ENCODE peak calls at places on chromosomes 11 and 22, in nine cellular contexts. V is body of pancreas, K is cardiac fibroblast, J is WERI-Rb-1, O is HFFc6, P is choroid plexus epithelial cell, D is pancreas, F is tibial artery, E is endothelial cell. R is an unnamed sample.

GRCh38 chr11:29319231-29319630 is 697.6 kb downstream of the KCNA4 start:
- DNase-seq in K (peak), O (no peak), E (no peak), D (no peak), V (no peak), J (no peak), F (no peak), P (no peak), R (no peak)

GRCh38 chr22:43008921-43009320 is 6.0 kb downstream of the PACSIN2 start:
- DNase-seq in O (no peak), E (no peak), D (no peak), V (no peak), F (no peak), J (no peak), P (no peak), K (no peak), R (no peak)

GRCh38 chr11:12674936-12675696 is 895 bp downstream of the TEAD1 start:
- DNase-seq in K (peak), V (peak), P (no peak), J (no peak), D (peak), E (peak), O (no peak), F (peak), R (no peak)

GRCh38 chr11:123111465-123111864 is 49.5 kb upstream of the HSPA8 start:
- DNase-seq in D (no peak), J (no peak), K (peak), F (no peak), P (peak), O (peak), V (no peak), E (no peak), R (no peak)

GRCh38 chr11:95364324-95365295 is 133.6 kb upstream of the SESN3 start:
- DNase-seq in J (no peak), P (peak), F (no peak), D (no peak), K (peak), V (no peak), E (no peak), O (no peak), R (no peak)

GRCh38 chr11:32315121-32315520 is 120.2 kb downstream of the WT1 start:
- DNase-seq in P (no peak), O (no peak), F (no peak), E (no peak), V (no peak), J (no peak), K (no peak), D (no peak), R (no peak)

GRCh38 chr11:34356576-34356917 is 1.3 kb downstream of the ABTB2 start:
- DNase-seq in P (peak), D (no peak), F (peak), K (peak), J (no peak), O (peak), E (peak), V (peak), R (no peak)

GRCh38 chr11:71293961-71294782 is 41.8 kb upstream of the SHANK2 start:
- DNase-seq in E (no peak), P (no peak), O (no peak), J (no peak), F (no peak), K (no peak), V (no peak), D (no peak), R (no peak)

GRCh38 chr11:66268953-66269906 is 791 bp downstream of the RAB1B start:
- DNase-seq in O (peak), K (peak), P (peak), V (peak), J (peak), E (no peak), F (no peak), D (peak), R (no peak)

GRCh38 chr22:25837288-25837900 is 95.4 kb downstream of the MYO18B start:
- DNase-seq in O (no peak), V (no peak), J (no peak), E (no peak), D (no peak), P (no peak), K (no peak), F (no peak), R (no peak)

GRCh38 chr11:121927789-121928188 is 188.2 kb downstream of the BLID start:
- DNase-seq in O (no peak), E (no peak), P (no peak), D (no peak), J (no peak), V (no peak), K (no peak), F (no peak), R (no peak)

GRCh38 chr22:47422736-47423135 is 660.3 kb downstream of the TBC1D22A start:
- DNase-seq in P (no peak), V (no peak), O (no peak), J (no peak), F (no peak), K (no peak), E (no peak), D (no peak), R (no peak)

GRCh38 chr11:61627831-61628753 is 47.2 kb upstream of the SYT7 start:
- DNase-seq in O (peak), K (peak), V (peak), P (peak), E (peak), F (peak), J (peak), D (peak), R (peak)

GRCh38 chr11:47342854-47343253 is 9.6 kb downstream of the MYBPC3 start:
- DNase-seq in F (no peak), E (no peak), J (no peak), P (no peak), D (no peak), O (no peak), V (no peak), K (no peak), R (no peak)

GRCh38 chr22:22031571-22031970 is 49.0 kb upstream of the TOP3B start:
- DNase-seq in V (no peak), E (no peak), O (no peak), K (no peak), D (no peak), F (no peak), P (no peak), J (no peak), R (no peak)

GRCh38 chr11:114180301-114181055 is 115.7 kb upstream of the NNMT start:
- DNase-seq in K (no peak), P (peak), J (peak), V (peak), E (peak), O (no peak), F (no peak), D (no peak), R (no peak)

GRCh38 chr11:66861774-66862558 is 5.1 kb downstream of the LRFN4 start:
- DNase-seq in D (peak), V (no peak), P (no peak), O (no peak), K (no peak), J (no peak), F (no peak), E (no peak), R (no peak)

GRCh38 chr22:30742291-30743256 is 47.9 kb downstream of the OSBP2 start:
- DNase-seq in E (no peak), D (peak), K (peak), P (peak), F (no peak), J (no peak), O (no peak), V (no peak), R (no peak)

GRCh38 chr22:38860291-38861169 is 11.5 kb downstream of the CBX6 start:
- DNase-seq in V (no peak), K (no peak), P (no peak), D (no peak), O (no peak), J (peak), E (no peak), F (no peak), R (no peak)

GRCh38 chr22:38859581-38860290 is 12.3 kb downstream of the CBX6 start:
- DNase-seq in V (no peak), F (no peak), E (no peak), J (no peak), K (no peak), O (no peak), P (no peak), D (no peak), R (no peak)

GRCh38 chr22:38861927-38862326 is 10.1 kb downstream of the CBX6 start:
- DNase-seq in D (no peak), K (no peak), J (no peak), V (no peak), P (no peak), F (no peak), O (no peak), E (no peak), R (no peak)

GRCh38 chr22:38862375-38863329 is 9.4 kb downstream of the CBX6 start:
- DNase-seq in F (peak), J (no peak), K (no peak), O (no peak), D (peak), V (no peak), P (no peak), E (no peak), R (no peak)

DNA sequence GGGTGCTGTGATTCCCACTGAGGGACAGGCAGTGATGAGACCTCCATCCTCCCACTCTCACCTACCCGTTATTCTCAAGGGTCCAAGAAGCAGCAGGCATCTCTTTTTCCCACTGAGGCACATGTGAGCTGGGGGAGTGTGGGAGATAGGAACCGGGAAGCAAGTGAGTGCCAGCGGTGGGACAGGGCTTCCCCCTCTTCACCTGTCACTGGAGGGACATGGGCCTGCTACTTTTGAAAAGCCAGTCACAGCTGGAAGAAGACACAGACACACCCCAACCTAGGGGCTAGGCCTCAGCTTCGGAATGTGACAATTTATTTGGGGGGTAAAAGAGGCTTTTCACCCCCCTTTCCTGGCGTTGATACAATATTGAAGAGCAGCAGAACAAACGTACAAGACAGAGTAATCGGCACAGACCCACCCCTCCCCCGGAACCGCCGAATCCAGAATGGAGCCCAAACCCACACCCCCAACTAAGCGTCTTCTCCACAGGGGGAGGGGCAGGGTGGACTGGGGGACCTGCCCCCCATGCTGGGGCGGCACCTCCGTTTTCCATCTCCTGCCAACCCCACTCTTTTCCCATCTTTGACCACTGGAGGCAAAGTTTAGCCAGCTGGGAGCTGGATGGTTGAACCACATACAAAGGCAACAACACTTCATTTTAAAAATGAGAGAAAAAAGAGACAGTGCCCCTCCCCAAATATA is 10.7 kb downstream of the CBX6 start:
- DNase-seq in E (no peak), J (no peak), F (no peak), V (no peak), K (no peak), O (peak), D (peak), P (no peak), R (no peak)
- TF ChIP-seq CTCF in E (no peak), J (peak), F (no peak), V (no peak), K (peak), O (peak), D (no peak), P (peak), R (peak)

GRCh38 chr22:49546811-49547585 is 280.7 kb downstream of the BRD1 start:
- DNase-seq in O (no peak), P (no peak), D (peak), J (no peak), K (no peak), F (peak), E (no peak), V (no peak), R (no peak)

GRCh38 chr22:49549851-49550430 is 277.7 kb downstream of the BRD1 start:
- DNase-seq in V (no peak), D (peak), K (no peak), F (peak), O (no peak), E (no peak), J (no peak), P (no peak), R (no peak)

GRCh38 chr22:49547751-49548239 is 279.9 kb downstream of the BRD1 start:
- DNase-seq in F (peak), E (no peak), V (no peak), J (no peak), O (no peak), P (no peak), D (peak), K (no peak), R (no peak)

GRCh38 chr22:49549256-49549655 is 278.4 kb downstream of the BRD1 start:
- DNase-seq in E (no peak), V (no peak), P (no peak), F (peak), O (no peak), J (no peak), K (no peak), D (peak), R (no peak)

GRCh38 chr22:49548356-49549202 is 279.1 kb downstream of the BRD1 start:
- DNase-seq in J (peak), V (no peak), D (peak), K (no peak), F (peak), E (no peak), P (no peak), O (no peak), R (no peak)
- TF ChIP-seq CTCF in J (peak), V (no peak), D (no peak), K (no peak), F (no peak), E (no peak), P (no peak), O (no peak), R (no peak)

DNA sequence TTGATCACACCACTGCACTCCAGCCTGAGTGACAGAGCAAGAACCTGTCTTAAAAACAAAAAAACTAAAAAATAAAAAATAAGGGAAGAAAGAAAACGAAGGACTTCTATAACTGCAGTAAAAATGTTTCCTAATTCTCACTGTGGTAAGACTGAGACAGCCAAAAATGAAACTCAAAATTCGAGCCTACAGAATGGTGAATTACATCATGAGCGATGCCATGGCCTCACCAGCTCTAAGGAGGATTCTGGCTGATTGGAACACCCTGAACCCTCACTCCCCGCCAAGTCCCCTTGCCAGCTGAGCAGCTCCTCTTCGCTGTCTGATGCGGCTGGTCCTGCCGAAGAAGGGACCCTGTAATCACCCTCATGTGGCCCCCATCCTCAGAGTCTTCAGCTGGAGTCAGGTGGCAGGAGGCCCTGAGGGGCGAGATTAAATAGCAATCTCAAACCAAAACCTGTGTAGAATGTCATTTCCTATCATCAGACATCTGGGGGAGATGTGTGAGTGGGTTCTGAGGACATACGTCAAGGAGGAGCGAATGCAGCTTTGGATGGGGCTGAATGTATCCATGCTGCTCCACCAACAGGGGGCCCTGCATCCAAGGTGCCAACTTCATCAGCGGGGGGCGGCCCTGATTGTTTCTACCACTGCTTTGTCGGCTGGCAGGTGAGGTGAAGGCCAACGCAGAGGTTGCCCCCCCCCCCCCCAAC is 29.2 kb downstream of the PDGFB start:
- DNase-seq in E (no peak), D (peak), P (no peak), F (no peak), V (no peak), J (peak), O (no peak), K (no peak), R (no peak)
- TF ChIP-seq CTCF in E (peak), D (no peak), P (peak), F (no peak), V (peak), J (peak), O (peak), K (peak), R (peak)

GRCh38 chr11:22829231-22830081 is at the start of gene SVIP:
- DNase-seq in F (peak), K (peak), P (peak), D (peak), V (peak), O (peak), E (peak), J (peak), R (peak)
- TF ChIP-seq CTCF in F (peak), K (peak), P (peak), D (peak), V (peak), O (peak), E (peak), J (peak), R (peak)

R was measured in AG09319.